ENCODE peak calls at places on chromosomes 11 and 22, in four cellular contexts. A is iPS DF 6.9, Z is neuronal stem cell, X is mucosa of descending colon. E is an unnamed sample.
A peak's percentile ranks its signal among the peaks of the same experiment; 100 is the strongest.

GRCh38 chr11:124716596-124716995 is 23.1 kb upstream of the NRGN start:
- DNase-seq in X (no peak), A (no peak), Z (no peak), E (no peak)

GRCh38 chr11:118812485-118812884 is 21.5 kb upstream of the DDX6 start:
- DNase-seq in Z (no peak), A (no peak), X (no peak), E (no peak)

GRCh38 chr11:60377737-60378136 is 595 bp upstream of the MS4A7 start:
- DNase-seq in X (no peak), Z (no peak), A (no peak), E (no peak)

GRCh38 chr22:21032037-21032842 is at the start of gene SLC7A4:
- DNase-seq in Z (no peak), A (no peak), X (peak; percentile 50), E (peak; percentile 67)

GRCh38 chr11:64865286-64866172 is 12.9 kb downstream of the EHD1 start:
- DNase-seq in Z (no peak), A (no peak), X (no peak), E (no peak)

GRCh38 chr11:93169950-93170561 is 27.7 kb downstream of the SLC36A4 start:
- DNase-seq in A (no peak), Z (no peak), X (no peak), E (no peak)

GRCh38 chr11:78350646-78351165 is 66.9 kb downstream of the GAB2 start:
- DNase-seq in A (no peak), Z (no peak), X (no peak), E (no peak)

GRCh38 chr11:77471520-77472234 is 2.2 kb downstream of the PAK1 start:
- DNase-seq in A (no peak), Z (no peak), X (no peak), E (no peak)

GRCh38 chr11:67347964-67348749 is 5.2 kb downstream of the POLD4 start:
- DNase-seq in A (no peak), X (no peak), Z (no peak), E (no peak)

GRCh38 chr11:18731949-18732821 is 6.2 kb upstream of the IGSF22 start:
- DNase-seq in Z (peak; percentile 63), A (peak; percentile 43), X (peak; percentile 64), E (no peak)

GRCh38 chr11:789951-790350 is at the start of gene CEND1:
- DNase-seq in A (no peak), Z (peak; percentile 51), X (peak; percentile 57), E (no peak)

GRCh38 chr11:68471360-68472340 is 11.1 kb downstream of the PPP6R3 start:
- DNase-seq in X (no peak), Z (no peak), A (no peak), E (peak; percentile 35)

GRCh38 chr11:92979176-92979575 is 9.7 kb downstream of the MTNR1B start:
- DNase-seq in X (no peak), Z (no peak), A (no peak), E (no peak)

GRCh38 chr11:118497831-118498230 is 29.4 kb upstream of the TTC36 start:
- DNase-seq in X (no peak), Z (no peak), A (no peak), E (no peak)

GRCh38 chr11:68962527-68963250 is 18.1 kb downstream of the MRGPRD start:
- DNase-seq in A (no peak), X (peak; percentile 16), Z (no peak), E (no peak)